ENCODE peak calls at places on chromosome 17, in nine cellular contexts. L is heart right ventricle, R is upper lobe of right lung, G is aorta, F is right lobe of liver, J is right atrium auricular region, Q is pancreas, U is lung, I is lower lobe of right lung. T is an unnamed sample. For H3K9me3, the result is how much of the 10 kb centered on the place peaks cover.

GRCh38 chr17:18102640-18103039 is 5.9 kb upstream of the MYO15A start:
- DNase-seq in F (no peak), U (no peak), I (no peak), Q (no peak), R (no peak), J (no peak), L (no peak), G (no peak), T (no peak)

GRCh38 chr17:83124871-83125514 is 45.6 kb downstream of the METRNL start:
- DNase-seq in L (no peak), I (peak), U (no peak), J (no peak), R (peak), Q (peak), G (peak), F (no peak), T (no peak)

GRCh38 chr17:66717680-66718079 is 117.2 kb upstream of the CACNG5 start:
- DNase-seq in G (no peak), L (no peak), F (no peak), J (peak), R (peak), U (peak), I (no peak), Q (no peak), T (no peak)

GRCh38 chr17:31392002-31392855 is 754 bp downstream of the RAB11FIP4 start:
- DNase-seq in L (no peak), G (no peak), Q (no peak), J (peak), I (no peak), U (no peak), F (no peak), R (peak), T (no peak)

GRCh38 chr17:1995321-1996242 is 29.6 kb downstream of the RTN4RL1 start:
- DNase-seq in G (no peak), F (peak), L (no peak), I (no peak), R (no peak), U (no peak), Q (no peak), J (no peak), T (no peak)

GRCh38 chr17:20997711-20998570 is 44.9 kb downstream of the USP22 start:
- DNase-seq in I (no peak), R (peak), J (no peak), L (no peak), F (no peak), Q (no peak), G (no peak), U (no peak), T (no peak)

GRCh38 chr17:71052971-71053370 is 883.6 kb downstream of the KCNJ2 start:
- DNase-seq in J (no peak), U (no peak), I (no peak), L (no peak), G (no peak), Q (no peak), F (no peak), R (no peak), T (no peak)

GRCh38 chr17:78759203-78759968 is 22.7 kb downstream of the CYTH1 start:
- DNase-seq in Q (peak), G (peak), R (peak), J (no peak), U (no peak), L (peak), F (no peak), I (peak), T (peak)

GRCh38 chr17:17053446-17054379 is 11.5 kb downstream of the MPRIP start:
- DNase-seq in L (no peak), G (no peak), F (no peak), J (no peak), Q (peak), R (peak), I (no peak), U (no peak), T (no peak)

GRCh38 chr17:247767-248166 is 66.3 kb upstream of the DOC2B start:
- DNase-seq in G (no peak), J (no peak), F (no peak), R (peak), L (no peak), I (peak), U (no peak), Q (peak), T (peak)

GRCh38 chr17:51630101-51630671 is 369.8 kb downstream of the UTP18 start:
- DNase-seq in F (no peak), R (no peak), U (no peak), Q (no peak), G (no peak), I (no peak), L (no peak), J (no peak), T (no peak)

GRCh38 chr17:44781553-44782348 is 23.0 kb downstream of the ADAM11 start:
- DNase-seq in Q (peak), F (no peak), U (no peak), R (peak), J (no peak), L (peak), I (no peak), G (peak), T (peak)

GRCh38 chr17:80071116-80071980 is 30.0 kb upstream of the GAA start:
- DNase-seq in L (peak), R (no peak), F (peak), J (peak), I (no peak), U (peak), Q (peak), G (peak), T (peak)

GRCh38 chr17:31008374-31009035 is 37.7 kb downstream of the RNF135 start:
- DNase-seq in J (peak), U (peak), G (peak), F (peak), I (peak), R (peak), Q (peak), L (peak), T (peak)

GRCh38 chr17:41404024-41404651 is 6.7 kb upstream of the KRT31 start:
- DNase-seq in Q (no peak), L (peak), G (no peak), U (no peak), R (no peak), J (no peak), I (no peak), F (no peak), T (no peak)

GRCh38 chr17:1087381-1088241 is 90.7 kb downstream of the TIMM22 start:
- DNase-seq in I (peak), G (peak), J (no peak), U (peak), R (peak), Q (peak), F (peak), L (peak), T (peak)

GRCh38 chr17:20944014-20944905 is 98.6 kb downstream of the USP22 start:
- DNase-seq in Q (peak), U (peak), J (no peak), R (no peak), F (peak), G (no peak), L (no peak), I (peak), T (no peak)

DNA sequence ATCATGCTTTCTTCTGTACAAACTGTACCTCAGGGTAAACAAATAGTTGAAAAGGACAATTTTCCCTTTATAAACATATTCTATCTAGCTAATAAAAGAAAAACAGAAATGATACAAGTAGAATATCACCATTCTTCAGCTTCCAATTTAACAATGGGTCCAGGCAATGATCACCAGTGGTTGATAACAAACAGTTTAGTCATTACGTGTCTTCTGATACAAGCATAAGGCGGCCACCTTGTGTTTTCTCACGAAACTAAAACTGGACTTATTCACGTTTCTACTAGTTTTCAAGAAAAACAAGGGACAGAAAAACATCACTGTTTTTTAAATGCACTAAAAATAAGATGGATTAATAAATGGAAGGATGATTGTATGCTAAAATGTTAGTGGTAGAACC is 58.3 kb downstream of the STH start:
- DNase-seq in L (no peak), Q (no peak), R (no peak), F (no peak), U (no peak), G (no peak), J (no peak), I (no peak), T (no peak)
- H3K27ac ChIP-seq in L (no peak), Q (peak), R (no peak), F (no peak), U (no peak), G (no peak), J (no peak), I (no peak), T (no peak)

DNA sequence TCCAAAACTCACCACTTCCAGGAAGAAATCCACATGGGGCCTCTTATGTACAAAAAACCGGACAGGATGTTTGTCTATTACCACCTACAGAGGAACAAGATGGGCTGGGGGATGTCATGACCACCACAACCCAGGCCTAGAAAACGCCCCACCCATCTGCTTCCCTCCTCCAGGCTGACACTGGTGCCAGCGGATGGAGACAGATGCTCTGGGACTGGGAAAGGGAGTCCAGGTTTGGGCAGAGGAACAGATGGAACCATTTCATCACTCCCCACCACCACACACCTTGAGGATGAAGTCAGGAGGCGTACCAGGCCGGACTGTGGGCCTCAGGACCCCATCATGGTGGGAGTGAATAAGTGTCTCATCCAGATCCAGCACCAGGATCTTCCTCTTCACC is 4.5 kb upstream of the GABARAP start:
- DNase-seq in U (no peak), G (no peak), L (no peak), R (no peak), F (no peak), J (no peak), I (no peak), Q (no peak), T (no peak)
- H3K9me3 ChIP-seq in U (under half), G (under half), L (under half), R (under half), F (under half), J (under half), I (under half), Q (under half), T (under half)

DNA sequence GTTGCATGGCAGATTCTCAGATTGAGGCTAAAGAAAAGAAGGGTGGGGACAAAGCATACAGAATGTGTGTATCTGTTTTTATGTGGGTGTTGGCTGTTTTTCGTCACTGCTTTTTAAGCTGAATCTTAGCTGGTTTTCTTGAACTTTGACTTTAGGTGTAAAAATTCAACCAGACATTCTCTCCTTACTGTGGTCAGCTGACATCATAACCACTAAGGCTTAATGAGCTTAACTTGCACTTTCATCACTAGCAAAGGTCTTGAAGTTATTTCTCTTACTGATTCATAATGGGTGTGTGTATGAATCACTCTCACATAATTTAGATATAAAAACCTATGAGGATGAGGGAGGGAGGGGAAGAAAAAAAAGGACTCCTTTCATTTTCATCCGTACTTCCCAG is 4.0 kb upstream of the CDC6 start:
- DNase-seq in F (no peak), U (no peak), J (no peak), L (no peak), G (no peak), I (no peak), Q (no peak), R (no peak), T (no peak)
- H3K27ac ChIP-seq in F (peak), U (no peak), J (peak), L (peak), G (no peak), I (peak), Q (peak), R (peak), T (peak)

DNA sequence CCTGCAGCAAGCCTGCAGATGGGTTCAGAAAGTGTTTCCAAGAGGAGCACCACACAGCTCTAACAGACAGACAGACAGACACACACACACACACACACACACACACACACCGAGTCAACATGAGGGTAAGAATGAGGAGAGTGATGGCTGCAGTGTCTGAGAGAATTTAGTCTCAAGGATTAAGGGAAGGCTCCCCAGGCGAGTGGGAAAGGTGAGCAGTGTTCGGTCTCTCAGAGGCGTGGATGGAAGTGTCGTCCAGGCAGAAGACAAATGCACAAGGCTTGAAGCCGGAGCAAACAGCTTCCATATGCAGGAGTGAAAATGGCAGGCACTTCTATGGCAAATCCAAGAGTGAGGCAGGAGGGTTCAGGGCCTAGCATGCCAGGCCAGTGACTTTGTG is 770.1 kb downstream of the KCNJ18 start:
- DNase-seq in U (no peak), R (no peak), I (no peak), L (no peak), Q (no peak), J (no peak), G (no peak), F (no peak), T (no peak)
- H3K9me3 ChIP-seq in U (under half), R (under half), I (under half), L (under half), Q (under half), J (under half), G (under half), F (under half), T (under half)

GRCh38 chr17:34378664-34379101 is 15.7 kb upstream of the CCL1 start:
- DNase-seq in I (peak), U (no peak), F (no peak), R (no peak), L (no peak), Q (no peak), J (no peak), G (peak), T (no peak)
- H3K27ac ChIP-seq in I (peak), U (no peak), F (no peak), R (no peak), L (no peak), Q (no peak), J (no peak), G (no peak), T (no peak)

GRCh38 chr17:49180998-49181635 is 29.3 kb downstream of the GNGT2 start:
- DNase-seq in F (no peak), G (no peak), Q (no peak), L (no peak), U (no peak), I (no peak), J (no peak), R (no peak), T (no peak)
- H3K9me3 ChIP-seq in F (under half), G (under half), Q (under half), L (under half), U (under half), I (under half), J (under half), R (under half), T (under half)

GRCh38 chr17:4147751-4148310 is 4.8 kb downstream of the CYB5D2 start:
- DNase-seq in F (no peak), L (no peak), Q (no peak), G (no peak), R (no peak), U (no peak), I (no peak), J (no peak), T (no peak)
- H3K27ac ChIP-seq in F (no peak), L (no peak), Q (no peak), G (no peak), R (no peak), U (no peak), I (no peak), J (no peak), T (no peak)

GRCh38 chr17:29862127-29862526 is 67.9 kb downstream of the SSH2 start:
- DNase-seq in Q (no peak), R (no peak), F (no peak), I (no peak), J (no peak), G (no peak), L (no peak), U (no peak), T (no peak)
- H3K9me3 ChIP-seq in Q (under half), R (under half), F (under half), I (under half), J (under half), G (under half), L (under half), U (under half), T (under half)

DNA sequence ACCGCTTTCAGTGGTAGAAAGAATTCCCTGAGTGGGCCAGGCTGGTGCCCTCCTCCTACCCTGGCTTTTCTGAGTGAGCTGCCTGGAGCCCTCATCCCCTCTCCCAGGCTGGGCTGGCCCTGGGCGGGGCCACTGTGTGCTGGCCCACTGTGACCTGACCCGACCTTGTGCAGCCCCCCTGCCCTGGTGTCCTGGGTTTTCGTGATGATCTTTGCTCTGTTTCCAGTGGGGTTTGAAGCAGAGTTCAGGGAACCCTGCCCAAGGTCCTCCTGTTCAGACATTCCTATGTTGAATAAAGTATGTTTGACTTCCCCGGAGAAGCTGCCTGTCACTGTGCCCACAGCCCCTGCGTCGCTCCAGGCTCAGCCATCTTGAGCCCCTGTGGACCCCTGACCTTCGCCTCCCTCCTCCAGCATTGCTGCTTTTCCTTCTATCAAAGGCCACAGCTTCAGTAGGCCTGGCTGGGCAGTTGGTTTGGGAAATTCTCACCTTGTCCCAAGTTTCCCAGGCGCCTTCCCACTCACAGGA is 13.7 kb upstream of the NAGLU start:
- DNase-seq in J (no peak), G (peak), F (no peak), R (no peak), I (no peak), U (no peak), L (no peak), Q (no peak), T (peak)
- H3K27ac ChIP-seq in J (peak), G (peak), F (peak), R (peak), I (peak), U (peak), L (peak), Q (no peak), T (peak)

DNA sequence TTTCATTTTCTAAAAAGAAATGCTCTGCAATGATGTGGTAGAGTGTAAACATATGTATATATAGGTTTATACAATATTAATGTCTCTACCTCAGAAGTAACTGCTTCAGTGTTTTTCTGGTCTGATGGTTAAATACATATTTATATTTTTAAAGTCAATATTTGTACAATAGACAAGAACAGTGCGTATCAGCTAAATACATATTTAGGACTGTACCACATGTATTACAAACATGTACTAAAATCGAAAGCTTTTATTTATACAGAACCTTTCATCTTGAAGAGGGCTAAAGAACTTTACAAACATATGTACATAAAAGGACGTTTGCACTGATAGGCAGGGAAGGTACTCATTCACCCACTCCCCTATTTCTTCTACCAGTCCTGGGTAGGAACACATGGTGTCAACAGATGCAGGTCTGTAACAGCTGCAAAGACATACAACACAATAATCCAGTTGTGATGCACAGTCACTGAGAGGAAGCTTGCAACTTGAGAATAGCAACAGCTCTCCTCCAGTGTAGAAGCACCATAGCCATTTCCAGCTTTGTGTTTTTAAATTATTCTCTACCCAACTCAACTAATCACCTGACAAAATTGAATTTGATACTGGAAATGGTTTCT is 206.9 kb upstream of the C17orf78 start:
- DNase-seq in Q (no peak), U (no peak), I (no peak), J (no peak), R (no peak), G (no peak), F (no peak), L (no peak), T (no peak)
- H3K9me3 ChIP-seq in Q (under half), U (under half), I (under half), J (under half), R (under half), G (under half), F (under half), L (under half), T (under half)